ENCODE peak calls at places on chromosomes 4 and X, in seven cellular contexts. M is tibial nerve, I is K562, P is HFFc6, B is esophagus squamous epithelium, U is endothelial cell, E is astrocyte. Y is an unnamed sample.

GRCh38 chrX:67544871-67545771 is 1.3 kb downstream of the AR start:
- DNase-seq in M (no peak), P (peak), E (peak), B (no peak), I (peak), U (peak), Y (no peak)

GRCh38 chr4:101763576-101763975 is 27.0 kb upstream of the BANK1 start:
- DNase-seq in P (no peak), E (no peak), M (no peak), B (no peak), U (no peak), I (no peak), Y (no peak)

GRCh38 chr4:4985844-4986243 is 33.4 kb downstream of the CYTL1 start:
- DNase-seq in E (no peak), I (peak), U (peak), B (no peak), P (peak), M (no peak), Y (no peak)

GRCh38 chrX:101708180-101708579 is 48.5 kb upstream of the ARMCX2 start:
- DNase-seq in P (no peak), E (peak), I (no peak), M (no peak), B (no peak), U (no peak), Y (no peak)

GRCh38 chr4:157992038-157992706 is 180.7 kb downstream of the GASK1B start:
- DNase-seq in E (peak), I (peak), U (peak), B (no peak), M (no peak), P (peak), Y (no peak)

GRCh38 chr4:74805601-74806000 is 11.3 kb upstream of the BTC start:
- DNase-seq in B (no peak), P (peak), I (no peak), U (no peak), M (no peak), E (peak), Y (no peak)

GRCh38 chr4:105859233-105859632 is 36.0 kb upstream of the NPNT start:
- DNase-seq in E (peak), P (peak), I (no peak), M (no peak), U (no peak), B (no peak), Y (no peak)

GRCh38 chr4:6951880-6952381 is 42.3 kb downstream of the TBC1D14 start:
- DNase-seq in B (no peak), E (no peak), U (no peak), M (no peak), P (no peak), I (peak), Y (no peak)

GRCh38 chr4:122341906-122342305 is 36.9 kb upstream of the ADAD1 start:
- DNase-seq in M (no peak), I (no peak), B (no peak), E (peak), U (no peak), P (peak), Y (no peak)

GRCh38 chrX:75226280-75226679 is 47.6 kb upstream of the UPRT start:
- DNase-seq in B (no peak), M (no peak), I (no peak), E (no peak), P (no peak), U (no peak), Y (no peak)

GRCh38 chr4:164956766-164957643 is 20.5 kb downstream of the TRIM61 start:
- DNase-seq in E (peak), P (no peak), U (peak), M (peak), I (peak), B (peak), Y (peak)

GRCh38 chr4:99062120-99062519 is 26.5 kb downstream of the ADH5 start:
- DNase-seq in P (no peak), E (no peak), U (no peak), M (no peak), I (no peak), B (no peak), Y (no peak)

GRCh38 chrX:19799319-19800182 is 87.8 kb downstream of the SH3KBP1 start:
- DNase-seq in M (no peak), E (peak), B (no peak), P (peak), I (no peak), U (no peak), Y (no peak)

GRCh38 chr4:7434141-7434765 is 477 bp downstream of the PSAPL1 start:
- DNase-seq in I (no peak), B (no peak), P (no peak), U (no peak), M (no peak), E (no peak), Y (peak)

GRCh38 chrX:28491941-28492340 is 95.3 kb upstream of the IL1RAPL1 start:
- DNase-seq in P (no peak), U (no peak), I (no peak), E (no peak), M (no peak), B (no peak), Y (no peak)

GRCh38 chr4:84632092-84632491 is 49.2 kb downstream of the CDS1 start:
- DNase-seq in M (no peak), P (no peak), U (no peak), E (peak), B (no peak), I (no peak), Y (no peak)

GRCh38 chr4:41192136-41192535 is 22.2 kb downstream of the APBB2 start:
- DNase-seq in P (no peak), E (peak), I (no peak), M (no peak), U (no peak), B (no peak), Y (no peak)

GRCh38 chrX:70322784-70323183 is 32.9 kb downstream of the KIF4A start:
- DNase-seq in I (no peak), U (no peak), P (no peak), E (no peak), B (no peak), M (no peak), Y (no peak)

GRCh38 chrX:50100188-50100587 is 100.6 kb downstream of the AKAP4 start:
- DNase-seq in B (no peak), M (no peak), E (no peak), I (peak), P (no peak), U (peak), Y (no peak)

GRCh38 chr4:3420956-3421355 is 20.8 kb upstream of the HGFAC start:
- DNase-seq in E (no peak), I (no peak), U (no peak), M (no peak), B (no peak), P (no peak), Y (peak)

GRCh38 chr4:181372014-181372413 is 871.2 kb upstream of the TENM3 start:
- DNase-seq in B (no peak), M (no peak), E (no peak), P (no peak), I (no peak), U (no peak), Y (no peak)

GRCh38 chrX:13764765-13765164 is 30.2 kb downstream of the OFD1 start:
- DNase-seq in U (peak), M (no peak), I (peak), E (no peak), B (no peak), P (no peak), Y (no peak)

GRCh38 chr4:85475631-85476233 is 782 bp downstream of the ARHGAP24 start:
- DNase-seq in M (no peak), P (peak), E (peak), U (peak), I (no peak), B (no peak), Y (no peak)

GRCh38 chrX:136880003-136880451 is 498 bp downstream of the RBMX start:
- DNase-seq in E (no peak), I (peak), P (peak), B (no peak), M (no peak), U (peak), Y (no peak)

GRCh38 chrX:1170243-1170642 is 42.2 kb downstream of the CRLF2 start:
- DNase-seq in U (no peak), P (no peak), M (no peak), B (no peak), E (no peak), I (no peak), Y (no peak)

GRCh38 chr4:56158483-56158882 is 209.7 kb downstream of the CEP135 start:
- DNase-seq in B (no peak), M (no peak), E (no peak), U (no peak), P (no peak), I (no peak), Y (no peak)

GRCh38 chrX:21708116-21708515 is 49.8 kb downstream of the SMPX start:
- DNase-seq in I (peak), E (no peak), M (no peak), B (no peak), P (no peak), U (no peak), Y (no peak)

GRCh38 chr4:94530073-94530472 is 78.3 kb downstream of the PDLIM5 start:
- DNase-seq in U (no peak), M (no peak), B (no peak), E (no peak), I (no peak), P (no peak), Y (no peak)

GRCh38 chr4:145132521-145133098 is 34.5 kb downstream of the ABCE1 start:
- DNase-seq in U (no peak), B (no peak), M (no peak), P (no peak), I (peak), E (peak), Y (no peak)

GRCh38 chrX:132615396-132616131 is 126.7 kb upstream of the MBNL3 start:
- DNase-seq in U (peak), P (peak), M (no peak), E (peak), I (peak), B (no peak), Y (no peak)

GRCh38 chrX:22922961-22923360 is 76.8 kb upstream of the DDX53 start:
- DNase-seq in E (peak), I (no peak), U (no peak), B (no peak), M (no peak), P (peak), Y (no peak)

GRCh38 chrX:15686818-15687685 is 22.4 kb upstream of the CLTRN start:
- DNase-seq in M (peak), B (no peak), U (peak), I (peak), E (peak), P (peak), Y (no peak)

GRCh38 chrX:110657073-110657472 is 138.5 kb downstream of the CHRDL1 start:
- DNase-seq in E (no peak), P (no peak), M (no peak), B (no peak), U (no peak), I (no peak), Y (no peak)

GRCh38 chr4:73620115-73620792 is at the start of gene RASSF6:
- DNase-seq in B (no peak), E (peak), U (peak), P (no peak), M (no peak), I (peak), Y (no peak)

GRCh38 chrX:21975827-21976226 is 35.3 kb downstream of the SMS start:
- DNase-seq in P (peak), B (no peak), U (no peak), E (peak), I (no peak), M (no peak), Y (no peak)

GRCh38 chrX:72100824-72101351 is 30.8 kb downstream of the RTL5 start:
- DNase-seq in M (no peak), P (no peak), E (no peak), U (no peak), I (no peak), B (no peak), Y (no peak)

GRCh38 chrX:45344597-45344996 is 143.9 kb upstream of the DIPK2B start:
- DNase-seq in B (no peak), I (no peak), M (no peak), U (no peak), P (peak), E (peak), Y (no peak)

GRCh38 chrX:638482-639131 is 8.0 kb downstream of the SHOX start:
- DNase-seq in E (no peak), P (no peak), B (no peak), I (no peak), U (no peak), M (no peak), Y (no peak)

GRCh38 chrX:51894697-51895336 is 1.4 kb downstream of the MAGED1 start:
- DNase-seq in P (no peak), B (no peak), I (no peak), M (no peak), E (peak), U (peak), Y (peak)
- TF ChIP-seq CTCF in P (no peak), B (no peak), I (no peak), M (no peak), E (no peak), U (no peak), Y (peak)

DNA sequence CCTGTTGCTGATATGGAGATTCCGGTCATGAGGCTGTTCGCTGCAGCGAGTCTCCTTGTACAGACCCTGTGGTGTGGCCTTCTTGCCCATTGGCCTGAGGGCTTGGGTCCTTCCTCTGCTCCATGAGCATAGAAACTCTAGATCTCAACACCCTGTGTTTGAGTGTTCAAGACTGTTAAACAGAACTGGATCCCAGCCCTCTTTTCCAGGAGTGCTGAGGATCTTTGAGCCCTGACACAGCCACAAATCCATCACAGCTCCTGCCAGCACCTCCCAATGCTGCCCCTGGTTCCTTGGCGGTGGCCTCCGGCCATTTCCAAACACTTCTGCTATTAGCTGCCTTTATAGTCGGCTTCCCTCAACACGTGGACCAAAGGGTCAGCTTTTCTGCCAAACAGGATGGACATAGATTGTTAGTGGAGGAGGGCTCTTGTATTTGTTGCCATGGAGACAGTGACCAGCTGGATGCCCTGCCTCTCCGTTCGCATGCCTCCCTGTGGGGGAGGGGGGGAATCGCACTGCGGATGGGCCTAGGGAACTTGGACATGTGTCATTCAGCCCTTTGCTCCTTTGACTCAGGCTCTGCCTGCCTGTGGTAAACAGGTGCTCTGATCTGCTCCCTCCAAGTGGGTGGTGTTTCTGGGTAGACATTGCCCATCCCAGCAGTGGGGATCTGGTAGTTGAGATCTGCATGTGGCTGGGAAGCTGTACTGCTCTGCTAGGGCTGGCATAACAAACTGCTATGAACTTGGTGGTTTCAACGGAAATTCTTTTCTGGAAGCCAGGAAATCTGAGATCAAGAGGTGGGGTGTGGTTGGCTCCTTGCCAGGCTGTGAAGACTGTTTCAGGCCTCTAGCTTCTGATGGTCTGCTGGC is 6.9 kb upstream of the WDR1 start:
- DNase-seq in M (no peak), U (peak), E (no peak), I (peak), P (no peak), B (no peak), Y (no peak)
- TF ChIP-seq CTCF in M (no peak), U (no peak), E (no peak), I (no peak), P (no peak), B (no peak), Y (peak)

GRCh38 chr4:182642831-182643230 is 274.4 kb downstream of the DCTD start:
- DNase-seq in B (no peak), E (peak), P (peak), I (no peak), U (no peak), M (no peak), Y (no peak)
- TF ChIP-seq CTCF in B (no peak), E (peak), P (peak), I (peak), U (no peak), M (no peak), Y (peak)

DNA sequence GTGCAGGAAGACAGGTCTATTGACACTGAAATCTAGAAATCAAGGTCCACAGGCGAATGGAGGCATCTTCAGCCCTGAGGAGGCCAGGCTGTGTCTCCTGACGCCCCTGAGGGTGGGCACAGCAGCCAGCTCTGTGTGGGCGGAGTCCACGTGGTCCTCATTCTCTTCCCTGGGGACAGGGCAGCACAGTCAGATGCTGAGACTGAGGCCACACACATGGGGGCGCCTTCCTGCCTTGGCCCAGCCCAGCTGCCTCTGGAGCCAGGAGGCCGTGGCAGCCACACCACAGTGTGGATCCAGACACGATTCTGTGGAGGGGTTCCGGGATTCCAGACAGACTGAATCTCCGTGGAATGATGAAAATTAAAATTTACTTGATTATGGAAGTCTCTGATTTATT is 20.8 kb downstream of the FGFR3 start:
- DNase-seq in I (peak), M (no peak), E (no peak), P (no peak), B (no peak), U (no peak), Y (no peak)
- TF ChIP-seq CTCF in I (peak), M (no peak), E (no peak), P (no peak), B (no peak), U (no peak), Y (peak)